ENCODE peak calls at places on chromosomes 7 and 10, in six cellular contexts. One of them, this sample, is unnamed.

GRCh38 chr10:71857934-71858890 is 7.2 kb upstream of the PSAP start:
- DNase-seq in stimulated activated CD4-positive, alpha-beta T cell treated with anti-CD3 and anti-CD28 coated beads, Interleukin-1b, Interleukin-23, amount 100 ng/mL, for 24 hours: no peak
- DNase-seq in A549: no peak
- DNase-seq in central memory CD8-positive, alpha-beta T cell: no peak
- DNase-seq in GM12878: no peak
- DNase-seq in fibroblast of the aortic adventitia: no peak
- DNase-seq in this sample: no peak

GRCh38 chr7:2517004-2517403 is 2.6 kb upstream of the LFNG start:
- DNase-seq in stimulated activated CD4-positive, alpha-beta T cell treated with anti-CD3 and anti-CD28 coated beads, Interleukin-1b, Interleukin-23, amount 100 ng/mL, for 24 hours: no peak
- DNase-seq in A549: no peak
- DNase-seq in central memory CD8-positive, alpha-beta T cell: no peak
- DNase-seq in GM12878: no peak
- DNase-seq in fibroblast of the aortic adventitia: peak
- DNase-seq in this sample: no peak

GRCh38 chr10:71131096-71131495 is 81.3 kb upstream of the UNC5B start:
- DNase-seq in stimulated activated CD4-positive, alpha-beta T cell treated with anti-CD3 and anti-CD28 coated beads, Interleukin-1b, Interleukin-23, amount 100 ng/mL, for 24 hours: no peak
- DNase-seq in A549: no peak
- DNase-seq in central memory CD8-positive, alpha-beta T cell: no peak
- DNase-seq in GM12878: no peak
- DNase-seq in fibroblast of the aortic adventitia: no peak
- DNase-seq in this sample: no peak

GRCh38 chr10:48932831-48933670 is 6.6 kb downstream of the LRRC18 start:
- DNase-seq in stimulated activated CD4-positive, alpha-beta T cell treated with anti-CD3 and anti-CD28 coated beads, Interleukin-1b, Interleukin-23, amount 100 ng/mL, for 24 hours: no peak
- DNase-seq in A549: no peak
- DNase-seq in central memory CD8-positive, alpha-beta T cell: no peak
- DNase-seq in GM12878: no peak
- DNase-seq in fibroblast of the aortic adventitia: no peak
- DNase-seq in this sample: no peak

GRCh38 chr10:28690545-28690944 is 13.2 kb downstream of the BAMBI start:
- DNase-seq in stimulated activated CD4-positive, alpha-beta T cell treated with anti-CD3 and anti-CD28 coated beads, Interleukin-1b, Interleukin-23, amount 100 ng/mL, for 24 hours: no peak
- DNase-seq in A549: no peak
- DNase-seq in central memory CD8-positive, alpha-beta T cell: no peak
- DNase-seq in GM12878: no peak
- DNase-seq in fibroblast of the aortic adventitia: no peak
- DNase-seq in this sample: no peak

GRCh38 chr7:85664341-85664740 is 477.5 kb upstream of the SEMA3D start:
- DNase-seq in stimulated activated CD4-positive, alpha-beta T cell treated with anti-CD3 and anti-CD28 coated beads, Interleukin-1b, Interleukin-23, amount 100 ng/mL, for 24 hours: no peak
- DNase-seq in A549: no peak
- DNase-seq in central memory CD8-positive, alpha-beta T cell: no peak
- DNase-seq in GM12878: no peak
- DNase-seq in fibroblast of the aortic adventitia: no peak
- DNase-seq in this sample: no peak

GRCh38 chr7:99248391-99249067 is 24.1 kb upstream of the MYH16 start:
- DNase-seq in stimulated activated CD4-positive, alpha-beta T cell treated with anti-CD3 and anti-CD28 coated beads, Interleukin-1b, Interleukin-23, amount 100 ng/mL, for 24 hours: no peak
- DNase-seq in A549: no peak
- DNase-seq in central memory CD8-positive, alpha-beta T cell: no peak
- DNase-seq in GM12878: no peak
- DNase-seq in fibroblast of the aortic adventitia: no peak
- DNase-seq in this sample: no peak

GRCh38 chr10:79070611-79071534 is 2.1 kb downstream of the ZMIZ1 start:
- DNase-seq in stimulated activated CD4-positive, alpha-beta T cell treated with anti-CD3 and anti-CD28 coated beads, Interleukin-1b, Interleukin-23, amount 100 ng/mL, for 24 hours: no peak
- DNase-seq in A549: peak
- DNase-seq in central memory CD8-positive, alpha-beta T cell: no peak
- DNase-seq in GM12878: no peak
- DNase-seq in fibroblast of the aortic adventitia: peak
- DNase-seq in this sample: peak